ENCODE peak calls at places on chromosome 6, in ten cellular contexts. Z, G, T, Y, L, X, K, S, U and O are unnamed samples.

GRCh38 chr6:133187657-133188453 is 53.3 kb upstream of the EYA4 start:
- DNase-seq in Z (no peak), G (no peak), T (no peak), Y (peak; percentile 80), L (no peak), X (no peak), K (no peak), S (no peak), U (no peak), O (no peak)

GRCh38 chr6:107414246-107414645 is 45.1 kb downstream of the PDSS2 start:
- DNase-seq in Z (no peak), G (no peak), T (no peak), Y (no peak), L (no peak), X (no peak), K (no peak), S (no peak), U (no peak), O (no peak)

GRCh38 chr6:140201787-140202458 is 827.5 kb upstream of the CITED2 start:
- DNase-seq in Z (no peak), G (no peak), T (no peak), Y (no peak), L (no peak), X (peak; percentile 10), K (no peak), S (no peak), U (no peak), O (no peak)

GRCh38 chr6:121309768-121310473 is 24.4 kb downstream of the TBC1D32 start:
- DNase-seq in Z (no peak), G (no peak), T (no peak), Y (peak; percentile 76), L (no peak), X (peak; percentile 61), K (no peak), S (no peak), U (no peak), O (no peak)

GRCh38 chr6:81834141-81834621 is 81.7 kb upstream of the TENT5A start:
- DNase-seq in Z (peak; percentile 27), G (no peak), T (no peak), Y (peak; percentile 77), L (no peak), X (peak; percentile 77), K (no peak), S (no peak), U (no peak), O (peak; percentile 9)

GRCh38 chr6:132063204-132063603 is 112.0 kb upstream of the CCN2 start:
- DNase-seq in Z (no peak), G (no peak), T (no peak), Y (peak; percentile 89), L (no peak), X (peak; percentile 37), K (no peak), S (no peak), U (no peak), O (peak; percentile 43)

GRCh38 chr6:90893385-90893784 is 306.5 kb upstream of the MAP3K7 start:
- DNase-seq in Z (no peak), G (no peak), T (no peak), Y (no peak), L (no peak), X (no peak), K (no peak), S (no peak), U (no peak), O (no peak)

GRCh38 chr6:1470040-1470439 is 80.7 kb downstream of the FOXF2 start:
- DNase-seq in Z (no peak), G (no peak), T (no peak), Y (no peak), L (no peak), X (no peak), K (no peak), S (no peak), U (no peak), O (no peak)

GRCh38 chr6:2716926-2717700 is 33.6 kb downstream of the MYLK4 start:
- DNase-seq in Z (no peak), G (no peak), T (no peak), Y (no peak), L (no peak), X (no peak), K (no peak), S (no peak), U (no peak), O (no peak)

GRCh38 chr6:2718334-2719052 is 32.2 kb downstream of the MYLK4 start:
- DNase-seq in Z (no peak), G (no peak), T (no peak), Y (peak; percentile 16), L (no peak), X (peak; percentile 2), K (no peak), S (no peak), U (no peak), O (no peak)

GRCh38 chr6:2715737-2716136 is 35.0 kb downstream of the MYLK4 start:
- DNase-seq in Z (no peak), G (no peak), T (no peak), Y (no peak), L (no peak), X (no peak), K (no peak), S (no peak), U (no peak), O (no peak)

GRCh38 chr6:2721219-2721618 is 29.5 kb downstream of the MYLK4 start:
- DNase-seq in Z (no peak), G (no peak), T (no peak), Y (no peak), L (no peak), X (no peak), K (no peak), S (no peak), U (no peak), O (no peak)

GRCh38 chr6:2719053-2719375 is 31.7 kb downstream of the MYLK4 start:
- DNase-seq in Z (no peak), G (no peak), T (no peak), Y (peak; percentile 8), L (no peak), X (no peak), K (no peak), S (no peak), U (no peak), O (no peak)
- H3K4me3 ChIP-seq in Z (no peak overlapping the region), G (no peak overlapping the region), T (no peak overlapping the region), Y (no peak overlapping the region), L (no peak overlapping the region), X (no peak overlapping the region), K (no peak overlapping the region), S (no peak overlapping the region), U (no peak overlapping the region), O (no peak overlapping the region)

GRCh38 chr6:169962604-169963469 is 211.4 kb downstream of the ERMARD start:
- DNase-seq in Z (no peak), G (no peak), T (peak; percentile 71), Y (no peak), L (no peak), X (no peak), K (no peak), S (no peak), U (no peak), O (no peak)

GRCh38 chr6:169960531-169960890 is 209.1 kb downstream of the ERMARD start:
- DNase-seq in Z (no peak), G (no peak), T (peak; percentile 73), Y (no peak), L (no peak), X (no peak), K (peak; percentile 24), S (no peak), U (no peak), O (no peak)

GRCh38 chr6:169963581-169964297 is 212.3 kb downstream of the ERMARD start:
- DNase-seq in Z (no peak), G (no peak), T (peak; percentile 66), Y (no peak), L (no peak), X (no peak), K (no peak), S (no peak), U (no peak), O (no peak)

GRCh38 chr6:169960891-169961611 is 209.6 kb downstream of the ERMARD start:
- DNase-seq in Z (no peak), G (no peak), T (peak; percentile 69), Y (no peak), L (no peak), X (peak; percentile 12), K (peak; percentile 48), S (no peak), U (no peak), O (no peak)

GRCh38 chr6:169961772-169962561 is 210.5 kb downstream of the ERMARD start:
- DNase-seq in Z (no peak), G (no peak), T (peak; percentile 80), Y (no peak), L (no peak), X (peak; percentile 20), K (peak; percentile 50), S (no peak), U (no peak), O (no peak)
- H3K4me3 ChIP-seq in Z (no peak overlapping the region), G (no peak overlapping the region), T (peak overlapping the region; percentile 40), Y (no peak overlapping the region), L (peak overlapping the region; percentile 64), X (no peak overlapping the region), K (peak overlapping the region; percentile 45), S (peak overlapping the region; percentile 19), U (no peak overlapping the region), O (no peak overlapping the region)

DNA sequence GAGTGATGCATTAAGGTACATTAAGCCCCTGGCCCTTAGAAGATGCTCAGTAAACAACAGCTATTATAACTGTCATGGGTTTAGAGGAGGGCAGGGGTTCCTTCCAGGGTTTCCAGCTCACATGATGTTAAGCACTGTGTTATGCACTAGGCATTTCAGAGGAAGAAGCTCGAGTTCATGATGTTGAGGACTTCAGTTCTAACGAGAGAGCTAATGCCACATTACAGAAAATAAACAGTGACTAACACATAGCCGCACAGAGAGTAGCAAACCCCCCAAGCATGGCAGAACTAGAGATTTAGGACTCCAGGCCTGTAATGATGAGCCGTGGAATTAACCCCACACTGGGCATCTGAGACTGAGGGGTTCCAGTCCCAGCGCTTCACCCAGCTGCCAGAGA is 105.2 kb downstream of the UNC5CL start:
- DNase-seq in Z (no peak), G (no peak), T (no peak), Y (no peak), L (no peak), X (no peak), K (no peak), S (no peak), U (no peak), O (no peak)
- H3K4me3 ChIP-seq in Z (no peak overlapping the region), G (no peak overlapping the region), T (no peak overlapping the region), Y (no peak overlapping the region), L (no peak overlapping the region), X (no peak overlapping the region), K (no peak overlapping the region), S (no peak overlapping the region), U (no peak overlapping the region), O (no peak overlapping the region)

DNA sequence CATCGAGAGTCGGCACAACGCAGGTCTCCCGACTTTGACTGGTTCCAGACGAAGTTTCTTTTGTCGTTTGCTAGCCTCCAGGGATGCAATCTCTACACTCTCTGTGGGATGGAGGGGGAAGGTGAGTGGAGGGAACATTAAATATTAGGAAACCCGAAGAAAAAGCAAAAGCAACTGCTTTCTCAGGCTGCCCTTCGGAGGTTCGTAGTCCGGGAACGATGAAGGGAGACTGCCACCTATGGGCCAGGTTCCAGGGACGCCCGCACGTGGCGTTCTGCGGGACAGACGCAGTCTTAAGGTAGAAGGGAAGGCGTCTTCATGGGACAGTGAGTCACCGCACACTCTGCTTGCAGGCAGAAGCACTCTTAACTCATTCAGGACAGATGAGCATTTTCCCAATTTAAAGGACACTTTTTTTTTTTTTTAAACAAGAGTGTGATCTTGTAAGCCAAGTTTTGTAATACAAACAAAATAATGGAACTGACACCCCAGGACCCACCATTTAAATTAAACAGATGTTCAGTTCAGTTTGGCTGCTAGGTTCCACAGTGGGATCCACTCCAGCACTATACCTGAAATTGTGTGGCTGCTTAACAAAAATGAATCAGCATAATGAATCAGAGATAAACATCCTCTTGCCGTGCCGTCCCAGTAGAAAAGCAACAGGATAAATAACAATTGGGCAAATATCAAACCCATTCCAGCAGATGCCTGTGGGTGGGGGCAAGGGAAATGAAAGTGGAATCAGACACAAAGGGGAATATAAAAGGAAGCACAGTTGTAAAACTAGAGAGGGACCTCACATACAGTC is 65.8 kb upstream of the ARMC2 start:
- DNase-seq in Z (peak; percentile 69), G (peak; percentile 73), T (peak; percentile 95), Y (peak; percentile 78), L (peak; percentile 81), X (peak; percentile 89), K (peak; percentile 90), S (peak; percentile 90), U (peak; percentile 41), O (peak; percentile 68)
- H3K4me3 ChIP-seq in Z (peak overlapping the region; percentile 37), G (no peak overlapping the region), T (peak overlapping the region; percentile 44), Y (peak overlapping the region; percentile 85), L (peak overlapping the region; percentile 65), X (peak overlapping the region; percentile 73), K (peak overlapping the region; percentile 30), S (peak overlapping the region; percentile 39), U (peak overlapping the region; percentile 52), O (peak overlapping the region; percentile 29)